ENCODE peak calls at places on chromosome 12, in ten cellular contexts. T is pancreas, P is upper lobe of right lung, Q is fibroblast of mammary gland, A is foreskin fibroblast, N is astrocyte of the cerebellum, D is sigmoid colon, U is trophoblast cell, L is cardiac fibroblast, Z is AG09309. K is an unnamed sample.
A peak's percentile ranks its signal among the peaks of the same experiment; 100 is the strongest.

GRCh38 chr12:68521321-68521839 is 89.3 kb upstream of the RAP1B start:
- DNase-seq in T (no peak), P (no peak), Q (peak; percentile 80), A (peak; percentile 81), N (peak; percentile 65), D (no peak), U (no peak), L (peak; percentile 83), Z (peak; percentile 66), K (no peak)

GRCh38 chr12:100229036-100229635 is 28.5 kb downstream of the ACTR6 start:
- DNase-seq in T (no peak), P (no peak), Q (peak; percentile 30), A (peak; percentile 17), N (no peak), D (no peak), U (peak; percentile 73), L (peak; percentile 21), Z (no peak), K (no peak)

GRCh38 chr12:5623411-5623810 is 191.5 kb downstream of the NTF3 start:
- DNase-seq in T (no peak), P (no peak), Q (no peak), A (no peak), N (no peak), D (no peak), U (no peak), L (no peak), Z (no peak), K (no peak)

GRCh38 chr12:48105321-48105866 is 485 bp downstream of the SENP1 start:
- DNase-seq in T (no peak), P (no peak), Q (no peak), A (no peak), N (no peak), D (no peak), U (peak; percentile 43), L (no peak), Z (no peak), K (no peak)

GRCh38 chr12:107501681-107502080 is 183.9 kb upstream of the PWP1 start:
- DNase-seq in T (no peak), P (no peak), Q (no peak), A (no peak), N (no peak), D (no peak), U (no peak), L (no peak), Z (no peak), K (no peak)

GRCh38 chr12:5809586-5809985 is 135.5 kb downstream of the ANO2 start:
- DNase-seq in T (no peak), P (no peak), Q (no peak), A (no peak), N (no peak), D (no peak), U (no peak), L (no peak), Z (no peak), K (no peak)

GRCh38 chr12:47822386-47822785 is 2.7 kb upstream of the HDAC7 start:
- DNase-seq in T (no peak), P (no peak), Q (no peak), A (no peak), N (no peak), D (peak; percentile 76), U (no peak), L (no peak), Z (no peak), K (no peak)

GRCh38 chr12:8420506-8420905 is 35.3 kb upstream of the CLEC6A start:
- DNase-seq in T (no peak), P (no peak), Q (no peak), A (no peak), N (no peak), D (no peak), U (no peak), L (no peak), Z (no peak), K (no peak)

GRCh38 chr12:47247418-47247817 is 167.7 kb upstream of the AMIGO2 start:
- DNase-seq in T (peak; percentile 73), P (peak; percentile 86), Q (no peak), A (no peak), N (no peak), D (no peak), U (no peak), L (no peak), Z (no peak), K (no peak)

GRCh38 chr12:89181271-89181920 is 170.9 kb downstream of the DUSP6 start:
- DNase-seq in T (no peak), P (no peak), Q (peak; percentile 81), A (peak; percentile 77), N (no peak), D (no peak), U (peak; percentile 54), L (peak; percentile 84), Z (no peak), K (no peak)

DNA sequence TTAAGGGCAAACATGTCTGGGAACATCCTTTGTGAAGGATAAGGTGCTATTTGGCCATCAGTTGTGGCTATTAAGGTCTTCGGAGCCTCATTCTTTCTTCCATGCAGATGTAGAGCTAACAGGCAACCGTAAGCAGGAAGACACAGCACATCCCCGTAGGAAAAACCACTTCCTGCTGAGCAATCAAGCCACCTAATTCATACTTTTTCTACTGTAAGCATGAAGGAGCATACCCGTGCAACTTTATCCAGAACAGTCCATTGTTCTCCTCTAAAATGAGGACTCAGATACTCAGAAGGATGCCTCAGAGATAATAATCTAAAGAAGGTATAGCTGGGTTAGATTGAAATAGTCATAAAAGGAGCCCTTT is 232.0 kb downstream of the PPM1H start:
- DNase-seq in T (no peak), P (no peak), Q (no peak), A (peak; percentile 65), N (no peak), D (no peak), U (no peak), L (no peak), Z (no peak), K (no peak)
- H3K4me3 ChIP-seq in T (no peak overlapping the region), P (no peak overlapping the region), Q (no peak overlapping the region), A (no peak overlapping the region), N (no peak overlapping the region), D (no peak overlapping the region), U (no peak overlapping the region), L (no peak overlapping the region), Z (no peak overlapping the region), K (no peak overlapping the region)

DNA sequence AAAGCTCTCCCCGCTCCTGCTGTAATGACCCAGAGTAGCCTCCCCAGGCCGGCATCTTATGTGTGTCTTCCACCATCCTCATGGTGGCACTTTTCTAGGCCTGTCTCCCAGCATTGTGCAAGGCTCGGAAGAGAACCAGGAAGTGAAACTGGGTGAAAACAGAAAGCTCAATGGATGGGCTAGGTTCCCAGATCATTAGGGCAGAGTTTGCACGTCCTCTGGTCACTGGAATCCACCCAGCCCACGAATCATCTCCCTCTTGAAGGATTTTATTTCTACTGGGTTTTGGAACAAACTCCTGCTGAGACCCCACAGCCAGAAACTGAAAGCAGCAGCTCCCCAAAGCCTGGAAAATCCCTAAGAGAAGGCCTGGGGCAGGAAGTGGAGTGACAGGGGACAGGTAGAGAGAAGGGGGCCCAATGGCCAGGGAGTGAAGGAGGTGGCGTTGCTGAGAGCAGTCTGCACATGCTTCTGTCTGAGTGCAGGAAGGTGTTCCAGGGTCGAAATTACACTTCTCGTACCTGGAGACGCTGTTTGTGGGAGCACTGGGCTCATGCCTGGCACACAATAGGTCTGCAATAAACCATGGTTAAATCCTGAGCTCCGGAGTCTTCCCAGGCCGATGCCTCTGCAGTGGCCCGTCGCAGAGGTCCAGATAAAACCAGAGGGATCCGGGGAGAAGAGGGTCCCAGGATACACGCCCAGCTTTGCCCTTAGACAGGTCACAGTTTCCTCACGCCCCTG is 15.6 kb downstream of the ACVRL1 start:
- DNase-seq in T (no peak), P (no peak), Q (peak; percentile 80), A (peak; percentile 80), N (peak; percentile 47), D (peak; percentile 84), U (peak; percentile 71), L (peak; percentile 87), Z (peak; percentile 38), K (no peak)
- H3K4me3 ChIP-seq in T (no peak overlapping the region), P (peak overlapping the region; percentile 8), Q (no peak overlapping the region), A (peak overlapping the region; percentile 5), N (no peak overlapping the region), D (no peak overlapping the region), U (peak overlapping the region; percentile 15), L (no peak overlapping the region), Z (no peak overlapping the region), K (no peak overlapping the region)

DNA sequence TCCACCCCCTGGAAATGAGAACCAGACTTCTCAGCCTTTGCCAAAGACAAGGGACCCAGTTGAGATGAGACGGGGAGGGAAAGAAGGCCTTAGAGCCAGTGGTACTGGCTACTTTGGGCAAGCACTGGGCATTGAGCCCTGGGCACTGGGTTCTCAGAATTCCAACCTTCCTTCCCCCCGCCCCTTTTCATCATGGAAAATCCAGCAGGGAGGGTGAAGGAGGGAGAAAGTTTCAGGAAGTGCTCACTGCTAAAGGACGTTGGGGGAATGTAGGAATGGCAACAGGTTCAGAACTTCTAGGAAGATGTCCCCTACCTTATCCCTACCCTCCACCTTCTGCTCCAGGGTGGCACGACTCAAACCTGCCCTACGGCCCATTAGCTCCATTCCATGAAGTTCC is 4.2 kb upstream of the TNS2 start:
- DNase-seq in T (peak; percentile 33), P (no peak), Q (no peak), A (peak; percentile 7), N (no peak), D (no peak), U (no peak), L (no peak), Z (no peak), K (no peak)
- H3K4me3 ChIP-seq in T (peak overlapping the region; percentile 61), P (peak overlapping the region; percentile 67), Q (peak overlapping the region; percentile 69), A (peak overlapping the region; percentile 96), N (peak overlapping the region; percentile 62), D (no peak overlapping the region), U (no peak overlapping the region), L (peak overlapping the region; percentile 85), Z (peak overlapping the region; percentile 84), K (no peak overlapping the region)

DNA sequence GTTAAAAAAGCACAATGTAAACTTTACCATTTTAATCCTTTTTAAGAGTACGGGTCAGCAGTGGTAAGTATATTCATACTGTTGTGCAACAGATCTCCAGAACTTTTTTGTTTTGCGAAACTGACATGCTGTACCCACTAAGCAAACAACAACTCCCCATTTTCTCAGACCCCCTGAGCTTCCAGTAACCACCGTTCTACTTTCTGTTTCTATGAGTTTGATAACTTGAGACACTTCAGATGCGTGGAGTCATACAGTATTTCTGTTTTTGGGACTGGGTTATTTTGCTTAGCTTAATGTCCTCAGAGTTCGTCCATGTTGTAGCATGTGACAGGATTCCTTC is 38.0 kb downstream of the CHST11 start:
- DNase-seq in T (no peak), P (no peak), Q (peak; percentile 75), A (no peak), N (no peak), D (no peak), U (peak; percentile 15), L (no peak), Z (no peak), K (no peak)
- H3K4me3 ChIP-seq in T (no peak overlapping the region), P (peak overlapping the region; percentile 6), Q (no peak overlapping the region), A (peak overlapping the region; percentile 13), N (no peak overlapping the region), D (no peak overlapping the region), U (no peak overlapping the region), L (peak overlapping the region; percentile 21), Z (peak overlapping the region; percentile 15), K (peak overlapping the region; percentile 47)

DNA sequence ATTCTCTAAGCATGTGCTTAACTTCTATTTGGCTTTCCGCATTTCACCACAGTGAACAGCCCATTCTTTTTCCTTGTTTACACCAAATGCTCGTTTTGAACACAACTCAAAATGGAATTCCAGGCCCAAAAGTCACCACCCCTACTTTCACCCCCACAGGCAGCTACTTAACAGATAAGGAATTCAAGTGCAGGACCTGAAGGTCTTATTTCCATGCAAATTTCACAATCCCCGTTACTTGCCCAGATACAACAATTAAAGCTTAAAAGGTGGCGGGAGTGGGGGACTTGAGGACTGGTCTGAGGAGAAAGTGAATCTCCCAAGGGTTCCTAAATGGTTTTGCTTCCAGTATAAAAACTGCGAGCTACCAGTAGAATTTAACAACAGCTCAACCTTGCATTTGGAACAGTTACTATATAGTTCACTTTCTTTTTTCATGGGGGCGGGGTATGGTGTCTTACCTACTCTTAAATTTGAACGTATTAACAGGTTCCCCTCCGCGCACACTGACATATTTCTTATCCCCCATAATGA is 3.7 kb downstream of the USP44 start:
- DNase-seq in T (no peak), P (no peak), Q (peak; percentile 63), A (peak; percentile 86), N (no peak), D (no peak), U (peak; percentile 37), L (peak; percentile 24), Z (peak; percentile 1), K (no peak)
- H3K4me3 ChIP-seq in T (peak overlapping the region; percentile 87), P (peak overlapping the region; percentile 74), Q (peak overlapping the region; percentile 43), A (peak overlapping the region; percentile 58), N (peak overlapping the region; percentile 67), D (peak overlapping the region; percentile 98), U (no peak overlapping the region), L (peak overlapping the region; percentile 49), Z (no peak overlapping the region), K (no peak overlapping the region)

K was measured in GM06990.